ENCODE peak calls at places on chromosome 17, in six cellular contexts. One of them, this sample, is unnamed.

GRCh38 chr17:17538417-17539391 is 42.5 kb upstream of the RASD1 start:
- DNase-seq in left colon: peak
- DNase-seq in anterior cingulate cortex: no peak
- DNase-seq in thoracic aorta: no peak
- DNase-seq in NCI-H460: peak
- DNase-seq in NCI-H345: peak
- DNase-seq in this sample: no peak

GRCh38 chr17:43958953-43959352 is 5.2 kb upstream of the PYY start:
- DNase-seq in anterior cingulate cortex: no peak
- DNase-seq in NCI-H345: no peak
- DNase-seq in left colon: no peak
- DNase-seq in thoracic aorta: no peak
- DNase-seq in NCI-H460: peak
- DNase-seq in this sample: no peak

GRCh38 chr17:13557077-13557476 is 44.7 kb downstream of the HS3ST3A1 start:
- DNase-seq in NCI-H345: no peak
- DNase-seq in anterior cingulate cortex: no peak
- DNase-seq in thoracic aorta: no peak
- DNase-seq in left colon: no peak
- DNase-seq in NCI-H460: no peak
- DNase-seq in this sample: no peak

GRCh38 chr17:3818786-3819185 is 17.8 kb upstream of the ITGAE start:
- DNase-seq in NCI-H460: peak
- DNase-seq in anterior cingulate cortex: no peak
- DNase-seq in thoracic aorta: no peak
- DNase-seq in left colon: no peak
- DNase-seq in NCI-H345: no peak
- DNase-seq in this sample: no peak

GRCh38 chr17:30309591-30309990 is 17.8 kb upstream of the BLMH start:
- DNase-seq in NCI-H345: no peak
- DNase-seq in NCI-H460: no peak
- DNase-seq in left colon: no peak
- DNase-seq in thoracic aorta: no peak
- DNase-seq in anterior cingulate cortex: no peak
- DNase-seq in this sample: no peak

GRCh38 chr17:47190770-47191169 is 1.7 kb upstream of the CDC27 start:
- DNase-seq in anterior cingulate cortex: no peak
- DNase-seq in thoracic aorta: no peak
- DNase-seq in NCI-H345: no peak
- DNase-seq in left colon: no peak
- DNase-seq in NCI-H460: no peak
- DNase-seq in this sample: no peak

GRCh38 chr17:38616361-38616760 is 10.6 kb upstream of the SRCIN1 start:
- DNase-seq in anterior cingulate cortex: no peak
- DNase-seq in left colon: no peak
- DNase-seq in NCI-H460: no peak
- DNase-seq in NCI-H345: no peak
- DNase-seq in thoracic aorta: no peak
- DNase-seq in this sample: no peak

GRCh38 chr17:52383493-52384100 is 225.1 kb upstream of the CA10 start:
- DNase-seq in anterior cingulate cortex: peak
- DNase-seq in NCI-H345: peak
- DNase-seq in left colon: peak
- DNase-seq in thoracic aorta: no peak
- DNase-seq in NCI-H460: peak
- DNase-seq in this sample: peak

GRCh38 chr17:81210868-81211267 is 11.9 kb downstream of the CEP131 start:
- DNase-seq in anterior cingulate cortex: no peak
- DNase-seq in NCI-H345: no peak
- DNase-seq in NCI-H460: no peak
- DNase-seq in thoracic aorta: no peak
- DNase-seq in left colon: no peak
- DNase-seq in this sample: no peak

GRCh38 chr17:29241015-29241963 is 5.4 kb upstream of the CRYBA1 start:
- DNase-seq in anterior cingulate cortex: peak
- DNase-seq in left colon: no peak
- DNase-seq in NCI-H460: peak
- DNase-seq in thoracic aorta: peak
- DNase-seq in NCI-H345: peak
- DNase-seq in this sample: peak

GRCh38 chr17:60423865-60424264 is 1.6 kb downstream of the CHCT1 start:
- DNase-seq in left colon: no peak
- DNase-seq in NCI-H345: no peak
- DNase-seq in NCI-H460: no peak
- DNase-seq in thoracic aorta: no peak
- DNase-seq in anterior cingulate cortex: no peak
- DNase-seq in this sample: no peak

GRCh38 chr17:78823282-78824046 is 17.1 kb downstream of the USP36 start:
- DNase-seq in thoracic aorta: no peak
- DNase-seq in NCI-H460: no peak
- DNase-seq in NCI-H345: no peak
- DNase-seq in left colon: no peak
- DNase-seq in anterior cingulate cortex: no peak
- DNase-seq in this sample: no peak

This sample was measured in HCT116.